ENCODE peak calls at places on chromosomes 1 and 21, in seven cellular contexts. F is mesendoderm, Y is IMR-90, O is colonic mucosa, W is DND-41, X is endodermal cell, G is MM.1S. Z is an unnamed sample. For H3K4me1 and H3K36me3, the result is how much of the 10 kb centered on the place peaks cover.

GRCh38 chr21:42221581-42222345 is 2.8 kb downstream of the ABCG1 start:
- DNase-seq in F (no peak), Y (peak), X (peak), W (no peak), O (no peak), G (no peak), Z (no peak)

GRCh38 chr1:2174348-2175054 is 20.1 kb downstream of the FAAP20 start:
- DNase-seq in Y (peak), F (peak), X (peak), W (peak), O (peak), G (peak), Z (peak)

GRCh38 chr1:26287033-26287711 is 7.3 kb downstream of the SH3BGRL3 start:
- DNase-seq in W (peak), G (peak), F (no peak), Y (peak), O (peak), X (no peak), Z (no peak)

GRCh38 chr21:44988607-44989537 is 49.0 kb downstream of the SLX9 start:
- DNase-seq in F (no peak), G (no peak), X (no peak), W (no peak), O (no peak), Y (no peak), Z (no peak)

GRCh38 chr1:92831368-92831761 is 475 bp upstream of the RPL5 start:
- DNase-seq in Y (no peak), W (no peak), X (peak), O (no peak), G (no peak), F (peak), Z (no peak)

GRCh38 chr1:24874611-24875225 is 55.4 kb downstream of the RUNX3 start:
- DNase-seq in O (peak), F (no peak), Y (no peak), W (no peak), G (no peak), X (no peak), Z (no peak)

GRCh38 chr1:179295356-179295755 is 1.8 kb downstream of the SOAT1 start:
- DNase-seq in O (no peak), X (no peak), W (no peak), Y (no peak), F (no peak), G (no peak), Z (no peak)

GRCh38 chr1:42962641-42963377 is 4.1 kb upstream of the SLC2A1 start:
- DNase-seq in F (peak), W (no peak), O (peak), X (peak), Y (peak), G (no peak), Z (no peak)

GRCh38 chr1:147647796-147648633 is 22.3 kb downstream of the ACP6 start:
- DNase-seq in X (no peak), W (no peak), F (no peak), O (no peak), Y (no peak), G (no peak), Z (no peak)

GRCh38 chr1:109792056-109792831 is 28.5 kb upstream of the EPS8L3 start:
- DNase-seq in O (peak), F (peak), G (no peak), Y (peak), X (peak), W (no peak), Z (peak)

GRCh38 chr1:243345205-243345604 is 89.4 kb downstream of the SDCCAG8 start:
- DNase-seq in F (no peak), W (peak), Y (peak), O (no peak), G (no peak), X (no peak), Z (peak)

GRCh38 chr1:29728703-29729102 is 492.4 kb downstream of the PTPRU start:
- DNase-seq in X (no peak), Y (no peak), W (no peak), F (no peak), G (no peak), O (no peak), Z (no peak)

GRCh38 chr1:212486591-212486963 is 53.9 kb downstream of the NENF start:
- DNase-seq in F (no peak), O (no peak), Y (no peak), X (no peak), G (no peak), W (no peak), Z (no peak)

GRCh38 chr1:32592953-32593352 is 53.7 kb downstream of the ZBTB8A start:
- DNase-seq in G (no peak), X (no peak), O (no peak), Y (peak), F (no peak), W (no peak), Z (no peak)

GRCh38 chr1:243253211-243253926 is 1.7 kb downstream of the CEP170 start:
- DNase-seq in O (no peak), W (no peak), X (no peak), G (no peak), F (no peak), Y (peak), Z (peak)

GRCh38 chr21:36125513-36126121 is 9.3 kb upstream of the CBR3 start:
- DNase-seq in F (peak), W (peak), G (peak), O (peak), Y (peak), X (peak), Z (peak)

GRCh38 chr1:85623061-85623471 is 42.5 kb downstream of the CCN1 start:
- DNase-seq in F (no peak), X (no peak), Y (peak), O (no peak), G (peak), W (no peak), Z (peak)

GRCh38 chr21:23127973-23128372 is 2129.8 kb downstream of the NCAM2 start:
- DNase-seq in X (peak), G (no peak), F (peak), W (no peak), O (no peak), Y (no peak), Z (no peak)

GRCh38 chr1:201745023-201745422 is 83.9 kb upstream of the IPO9 start:
- DNase-seq in F (no peak), X (no peak), W (no peak), G (no peak), O (no peak), Y (peak), Z (peak)

GRCh38 chr1:218665216-218665615 is 320.1 kb downstream of the TGFB2 start:
- DNase-seq in F (no peak), Y (peak), X (no peak), O (peak), G (no peak), W (no peak), Z (peak)

GRCh38 chr1:158333405-158334145 is 2.2 kb upstream of the CD1B start:
- DNase-seq in F (no peak), Y (no peak), W (peak), X (no peak), G (peak), O (no peak), Z (no peak)

GRCh38 chr1:37755290-37755689 is 9.6 kb downstream of the EPHA10 start:
- DNase-seq in G (no peak), Y (no peak), F (no peak), O (peak), W (no peak), X (no peak), Z (no peak)

GRCh38 chr21:44527983-44528633 is 11.9 kb downstream of the KRTAP10-1 start:
- DNase-seq in X (peak), F (no peak), G (no peak), Y (no peak), W (no peak), O (no peak), Z (no peak)

GRCh38 chr1:153661111-153661708 is 2.7 kb downstream of the SNAPIN start:
- DNase-seq in Y (no peak), F (peak), X (no peak), O (no peak), W (no peak), G (no peak), Z (no peak)

GRCh38 chr1:244325056-244325764 is 126.5 kb downstream of the ADSS2 start:
- DNase-seq in Y (peak), F (no peak), G (no peak), O (no peak), W (no peak), X (no peak), Z (no peak)

GRCh38 chr1:26284597-26285351 is 4.9 kb downstream of the SH3BGRL3 start:
- DNase-seq in W (peak), G (no peak), F (peak), Y (peak), X (peak), O (peak), Z (peak)

GRCh38 chr1:44829506-44830384 is 13.3 kb downstream of the PTCH2 start:
- DNase-seq in F (no peak), W (no peak), G (no peak), O (no peak), X (peak), Y (no peak), Z (no peak)

GRCh38 chr21:46115441-46116188 is 17.7 kb downstream of the COL6A2 start:
- DNase-seq in G (no peak), X (peak), Y (no peak), W (no peak), O (no peak), F (no peak), Z (no peak)

GRCh38 chr21:37119421-37120218 is 46.6 kb downstream of the TTC3 start:
- DNase-seq in X (peak), G (no peak), F (peak), O (no peak), Y (no peak), W (no peak), Z (no peak)

GRCh38 chr1:16615253-16616252 is 2.2 kb upstream of the NBPF1 start:
- DNase-seq in F (no peak), O (peak), G (no peak), X (peak), Y (no peak), W (no peak), Z (no peak)

GRCh38 chr1:11151854-11152612 is 37.1 kb upstream of the ANGPTL7 start:
- DNase-seq in F (peak), X (peak), Y (no peak), G (no peak), W (no peak), O (no peak), Z (no peak)

GRCh38 chr1:208243522-208243850 is 698 bp downstream of the PLXNA2 start:
- DNase-seq in Y (no peak), G (peak), X (no peak), W (no peak), O (no peak), F (no peak), Z (peak)

GRCh38 chr1:202237052-202237451 is 43.5 kb downstream of the LGR6 start:
- DNase-seq in F (peak), W (peak), X (peak), G (peak), O (no peak), Y (peak), Z (peak)

GRCh38 chr1:198829948-198830347 is 191.1 kb downstream of the PTPRC start:
- DNase-seq in O (no peak), W (no peak), X (peak), F (peak), Y (peak), G (no peak), Z (peak)

GRCh38 chr21:28345934-28346333 is 646.7 kb downstream of the LTN1 start:
- DNase-seq in W (no peak), F (no peak), O (no peak), X (no peak), G (no peak), Y (no peak), Z (no peak)

GRCh38 chr1:209873067-209873810 is 45.5 kb downstream of the UTP25 start:
- DNase-seq in X (no peak), G (no peak), Y (peak), W (no peak), O (no peak), F (no peak), Z (peak)

DNA sequence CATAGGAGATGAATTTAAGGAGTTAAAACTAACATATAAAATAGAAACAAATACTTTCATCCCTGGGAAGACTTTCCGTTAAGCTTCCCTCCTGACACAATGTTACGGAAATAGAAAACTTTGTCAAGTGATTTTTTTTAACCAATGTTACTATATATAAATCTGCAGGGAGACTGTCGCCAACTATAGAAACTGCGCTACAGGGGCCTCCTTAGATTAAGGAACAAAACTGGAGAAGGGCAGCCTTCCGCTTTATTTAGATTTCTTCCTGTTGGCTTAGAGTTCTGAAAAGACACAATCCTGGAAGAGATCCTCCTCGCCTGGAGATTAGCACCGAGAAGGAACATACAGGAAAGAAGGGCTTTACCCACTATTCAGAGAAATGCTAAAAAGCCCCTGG is 1.5 kb downstream of the MGST3 start:
- DNase-seq in X (no peak), O (no peak), F (no peak), Y (peak), W (no peak), G (no peak), Z (peak)
- H3K9ac ChIP-seq in X (no peak), O (peak), F (no peak), Y (peak), W (peak), G (no peak), Z (peak)

DNA sequence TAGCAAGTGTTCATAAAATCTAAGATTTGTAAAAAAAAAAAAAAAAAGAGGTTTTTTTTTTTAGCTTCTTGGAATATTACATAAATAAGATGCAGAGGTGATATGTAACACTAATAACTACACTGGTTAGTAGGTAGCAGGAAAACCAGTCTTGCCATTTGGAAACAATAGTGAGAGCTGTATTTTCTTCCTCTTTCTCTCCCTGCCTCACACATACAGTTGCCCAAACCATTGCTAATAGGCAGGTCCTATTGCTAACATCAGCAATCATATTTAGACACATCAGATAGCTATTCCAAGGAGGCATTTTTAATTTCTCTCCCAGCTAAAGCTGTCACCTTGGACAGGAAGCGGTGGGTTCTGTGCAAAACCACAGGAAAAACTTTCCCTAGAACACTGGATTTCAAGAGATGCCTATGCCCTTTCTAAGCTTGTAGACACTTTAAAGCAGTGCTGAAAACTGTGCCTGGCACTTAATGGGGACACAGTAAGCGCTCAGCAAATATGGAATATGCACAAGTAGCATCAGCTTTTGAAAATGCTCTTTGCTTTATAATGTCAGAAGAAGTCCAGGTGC is 50.8 kb upstream of the TARBP1 start:
- DNase-seq in O (no peak), W (peak), G (no peak), F (no peak), X (no peak), Y (no peak), Z (no peak)
- H3K4me1 ChIP-seq in O (under half), W (under half), G (under half), F (under half), X (under half), Y (under half), Z (under half)

GRCh38 chr1:39293375-39294070 is 89.0 kb downstream of the MACF1 start:
- DNase-seq in G (no peak), X (no peak), Y (peak), O (no peak), W (no peak), F (no peak), Z (peak)
- H3K36me3 ChIP-seq in G (under half), X (half or more), Y (under half), O (under half), W (half or more), F (under half), Z (half or more)

GRCh38 chr21:34987673-34988072 is 61.4 kb downstream of the RUNX1 start:
- DNase-seq in G (peak), Y (no peak), X (no peak), O (no peak), F (no peak), W (no peak), Z (no peak)
- H3K9ac ChIP-seq in G (peak), Y (no peak), X (no peak), O (no peak), F (no peak), W (no peak), Z (peak)

GRCh38 chr1:226938903-226939438 is 1.1 kb upstream of the COQ8A start:
- DNase-seq in F (peak), Y (peak), G (peak), X (no peak), O (no peak), W (peak), Z (peak)

GRCh38 chr1:226939439-226940028 is 560 bp upstream of the COQ8A start:
- DNase-seq in G (peak), O (peak), Y (no peak), X (no peak), W (no peak), F (no peak), Z (peak)

GRCh38 chr1:226940806-226941067 is 643 bp downstream of the COQ8A start:
- DNase-seq in W (no peak), Y (no peak), X (no peak), F (no peak), O (no peak), G (no peak), Z (no peak)

GRCh38 chr1:226937940-226938725 is 2.0 kb upstream of the COQ8A start:
- DNase-seq in O (peak), G (no peak), W (no peak), X (no peak), Y (no peak), F (no peak), Z (no peak)

DNA sequence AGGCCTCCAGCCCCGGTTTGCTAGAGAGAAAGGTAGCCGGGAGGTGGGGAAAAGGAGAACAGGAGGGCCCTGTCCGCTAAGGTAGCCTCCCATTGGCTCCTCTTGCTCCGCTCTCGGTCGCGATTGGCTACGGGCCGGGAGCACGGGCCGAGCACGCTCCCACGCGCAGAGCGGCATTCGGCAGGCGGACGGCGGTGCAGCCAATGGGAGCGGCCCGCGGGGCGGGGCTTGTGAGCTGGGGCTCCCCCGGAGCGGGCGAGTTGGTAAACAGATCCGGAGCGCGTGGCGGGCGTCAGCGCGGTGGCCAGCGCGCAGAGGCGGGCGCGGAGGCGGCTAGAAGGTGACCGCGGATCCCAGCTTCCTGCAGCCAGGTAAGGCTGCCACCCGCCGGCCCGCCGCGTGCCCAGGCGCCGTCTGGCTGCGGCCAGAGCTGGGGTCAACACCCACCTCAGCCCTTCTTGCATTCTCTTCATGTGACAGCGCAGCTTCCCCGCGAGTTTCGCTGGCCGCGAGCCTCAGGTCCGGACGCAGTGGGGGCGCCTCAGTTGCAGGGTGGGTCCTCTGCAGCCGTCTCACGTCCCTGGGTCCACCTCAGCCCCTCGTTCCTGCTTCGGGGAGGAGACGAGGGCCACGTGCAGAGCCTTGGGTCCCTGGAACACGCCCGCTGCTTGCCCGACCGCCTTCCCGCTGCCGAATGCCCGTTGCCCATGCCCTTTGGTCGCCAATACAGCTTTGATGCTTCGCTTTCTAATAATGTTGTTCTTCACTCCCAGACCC is at the start of gene COQ8A:
- DNase-seq in X (peak), F (peak), Y (peak), W (peak), O (peak), G (peak), Z (peak)
- H3K4me1 ChIP-seq in X (under half), F (under half), Y (under half), W (under half), O (under half), G (under half), Z (under half)

DNA sequence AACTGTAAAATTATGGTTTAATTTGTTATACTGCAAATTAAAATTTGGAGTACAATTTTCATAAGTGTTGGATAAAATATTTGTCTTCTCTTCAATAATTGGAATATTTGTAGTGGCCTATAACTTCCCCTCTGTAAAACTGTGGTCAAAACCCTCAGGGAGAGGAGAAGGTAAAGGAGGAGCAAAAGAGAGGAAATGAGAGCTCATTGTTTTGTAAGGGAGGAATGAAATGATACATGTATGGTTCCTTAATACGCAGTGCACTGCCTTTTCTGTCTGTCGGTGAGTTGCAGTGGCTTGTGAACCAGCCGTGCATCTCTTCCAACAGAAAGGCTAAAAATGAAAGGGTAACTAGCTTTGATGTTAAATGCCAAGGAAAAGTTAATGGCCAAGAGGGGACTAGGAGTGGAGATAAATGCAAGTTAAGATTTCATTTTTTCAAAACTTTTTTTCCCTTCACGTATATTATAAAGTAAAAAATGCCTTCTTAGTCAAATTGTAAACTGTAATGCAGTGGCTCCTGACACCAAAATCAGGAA is 26.4 kb downstream of the LRRC8D start:
- DNase-seq in F (no peak), Y (no peak), W (no peak), X (no peak), G (no peak), O (no peak), Z (no peak)
- H3K36me3 ChIP-seq in F (under half), Y (under half), W (under half), X (under half), G (under half), O (under half), Z (under half)

GRCh38 chr1:53132176-53132575 is 10.3 kb downstream of the SLC1A7 start:
- DNase-seq in X (peak), O (no peak), Y (no peak), W (no peak), G (no peak), F (no peak), Z (no peak)

GRCh38 chr1:53130878-53131589 is 11.4 kb downstream of the SLC1A7 start:
- DNase-seq in G (no peak), O (no peak), Y (no peak), X (peak), W (no peak), F (no peak), Z (no peak)

GRCh38 chr1:53130598-53130877 is 11.9 kb downstream of the SLC1A7 start:
- DNase-seq in F (no peak), O (no peak), X (no peak), Y (no peak), W (no peak), G (no peak), Z (no peak)

GRCh38 chr1:53129891-53130597 is 12.4 kb downstream of the SLC1A7 start:
- DNase-seq in W (no peak), Y (no peak), F (no peak), X (peak), O (no peak), G (no peak), Z (no peak)

DNA sequence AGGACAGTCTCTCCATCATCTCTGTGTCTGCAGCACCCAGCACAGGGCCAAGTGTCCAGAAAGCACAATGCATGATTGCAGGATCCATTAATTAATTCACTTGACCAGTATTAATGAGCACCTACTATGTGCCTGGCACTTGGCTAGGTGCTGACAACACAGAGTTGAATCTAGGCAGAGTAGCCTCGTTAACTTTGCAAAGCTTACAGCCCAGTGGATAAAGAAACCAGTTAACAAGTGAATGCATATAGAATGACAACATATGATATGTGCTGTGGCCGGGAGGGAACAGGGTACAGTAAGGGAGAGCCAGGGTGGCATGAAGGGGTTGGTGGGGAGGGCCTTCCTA is 10.9 kb downstream of the SLC1A7 start:
- DNase-seq in Y (no peak), W (no peak), O (no peak), X (peak), F (no peak), G (no peak), Z (no peak)
- H3K9ac ChIP-seq in Y (no peak), W (no peak), O (no peak), X (no peak), F (no peak), G (no peak), Z (peak)

Z was measured in adipocyte.